ENCODE peak calls at places on chromosomes 1 and 21, in eight cellular contexts. V, R, B, M, J, F, P and L are unnamed samples.

GRCh38 chr1:67674260-67675011 is 10.6 kb upstream of the GADD45A start:
- DNase-seq in R (no peak), P (no peak), J (no peak), M (no peak), V (no peak), F (peak), B (no peak), L (no peak)

GRCh38 chr1:43711524-43712386 is 4.4 kb downstream of the ST3GAL3 start:
- DNase-seq in V (no peak), J (no peak), M (no peak), P (no peak), B (no peak), R (no peak), F (no peak), L (peak)

GRCh38 chr1:59512702-59513101 is 215.8 kb downstream of the FGGY start:
- DNase-seq in M (no peak), B (no peak), R (no peak), F (no peak), V (no peak), J (no peak), P (no peak), L (no peak)

GRCh38 chr1:1230656-1231399 is 973 bp downstream of the SDF4 start:
- DNase-seq in P (no peak), B (no peak), J (no peak), M (peak), R (peak), F (no peak), V (no peak), L (peak)

GRCh38 chr1:26575350-26575747 is 45.8 kb downstream of the RPS6KA1 start:
- DNase-seq in P (no peak), F (no peak), R (no peak), V (no peak), M (no peak), B (no peak), J (no peak), L (no peak)

GRCh38 chr21:44771896-44772525 is 29.6 kb downstream of the UBE2G2 start:
- DNase-seq in R (no peak), F (peak), J (no peak), B (no peak), V (no peak), M (no peak), P (no peak), L (no peak)

GRCh38 chr1:9922342-9922741 is 12.3 kb upstream of the CTNNBIP1 start:
- DNase-seq in J (no peak), V (no peak), M (no peak), F (no peak), B (no peak), P (no peak), R (no peak), L (no peak)

GRCh38 chr21:29822064-29822463 is 117.7 kb downstream of the GRIK1 start:
- DNase-seq in J (no peak), R (no peak), P (no peak), F (no peak), V (no peak), B (no peak), M (no peak), L (no peak)

GRCh38 chr21:45880097-45881068 is 101.2 kb upstream of the COL6A1 start:
- DNase-seq in V (peak), B (peak), J (peak), R (peak), M (peak), F (peak), P (peak), L (peak)